ENCODE peak calls at places on chromosomes 13 and 19, in nine cellular contexts. Q, Y, H, N, E, C, Z, J and K are unnamed samples.

GRCh38 chr19:18049390-18049789 is 37.3 kb downstream of the IL12RB1 start:
- DNase-seq in Q (no peak), Y (peak), H (no peak), N (peak), E (no peak), C (no peak), Z (peak), J (no peak), K (no peak)

GRCh38 chr13:46866150-46866549 is 30.7 kb downstream of the HTR2A start:
- DNase-seq in Q (no peak), Y (no peak), H (peak), N (peak), E (no peak), C (peak), Z (no peak), J (peak), K (peak)

GRCh38 chr13:36385471-36385870 is 39.3 kb upstream of the SPART start:
- DNase-seq in Q (no peak), Y (no peak), H (no peak), N (no peak), E (no peak), C (no peak), Z (no peak), J (no peak), K (no peak)

GRCh38 chr19:1067341-1068103 is 555 bp downstream of the ARHGAP45 start:
- DNase-seq in Q (no peak), Y (no peak), H (no peak), N (no peak), E (no peak), C (no peak), Z (peak), J (no peak), K (no peak)

GRCh38 chr19:48608798-48609263 is 2.3 kb downstream of the SPACA4 start:
- DNase-seq in Q (peak), Y (no peak), H (peak), N (peak), E (peak), C (peak), Z (no peak), J (no peak), K (peak)

GRCh38 chr19:13797870-13798269 is 2.6 kb downstream of the ZSWIM4 start:
- DNase-seq in Q (no peak), Y (no peak), H (no peak), N (peak), E (no peak), C (no peak), Z (no peak), J (no peak), K (no peak)

GRCh38 chr19:4123615-4124568 is at the start of gene MAP2K2:
- DNase-seq in Q (peak), Y (peak), H (peak), N (peak), E (peak), C (peak), Z (peak), J (peak), K (peak)

GRCh38 chr19:13583753-13584152 is 77.5 kb upstream of the CACNA1A start:
- DNase-seq in Q (no peak), Y (no peak), H (no peak), N (no peak), E (no peak), C (no peak), Z (no peak), J (no peak), K (no peak)

GRCh38 chr13:111337741-111338140 is 17.3 kb downstream of the TEX29 start:
- DNase-seq in Q (no peak), Y (no peak), H (no peak), N (no peak), E (no peak), C (peak), Z (no peak), J (no peak), K (no peak)

GRCh38 chr19:16203256-16204004 is 5.7 kb downstream of the AP1M1 start:
- DNase-seq in Q (peak), Y (no peak), H (no peak), N (no peak), E (no peak), C (no peak), Z (peak), J (no peak), K (no peak)

GRCh38 chr13:80012281-80012680 is 328.6 kb downstream of the SPRY2 start:
- DNase-seq in Q (no peak), Y (no peak), H (no peak), N (peak), E (no peak), C (no peak), Z (no peak), J (no peak), K (no peak)

GRCh38 chr19:12092065-12092867 is 27.7 kb downstream of the ZNF844 start:
- DNase-seq in Q (no peak), Y (peak), H (no peak), N (peak), E (peak), C (peak), Z (peak), J (peak), K (peak)